ENCODE peak calls at places on chromosomes 3 and 15, in five cellular contexts. W is non-pigmented ciliary epithelial cell, Y is left cardiac atrium, P is NCI-H774, D is WERI-Rb-1. S is an unnamed sample.

GRCh38 chr15:51600114-51600513 is 22.5 kb downstream of the DMXL2 start:
- DNase-seq in Y (no peak), W (no peak), P (no peak), D (no peak), S (no peak)

GRCh38 chr3:162134571-162134970 is 638.0 kb downstream of the OTOL1 start:
- DNase-seq in W (no peak), Y (no peak), D (no peak), P (no peak), S (no peak)

GRCh38 chr3:155739154-155739553 is 5.7 kb downstream of the PLCH1 start:
- DNase-seq in Y (no peak), W (no peak), P (no peak), D (no peak), S (no peak)

GRCh38 chr15:67043939-67044771 is 21.2 kb upstream of the SMAD3 start:
- DNase-seq in P (no peak), Y (no peak), W (no peak), D (no peak), S (no peak)

GRCh38 chr15:101807345-101807945 is 4.1 kb downstream of the OR4F6 start:
- DNase-seq in W (no peak), D (no peak), Y (no peak), P (no peak), S (no peak)

GRCh38 chr3:195151866-195152526 is 119.0 kb downstream of the XXYLT1 start:
- DNase-seq in Y (no peak), P (no peak), W (peak), D (no peak), S (no peak)

GRCh38 chr3:127197300-127198150 is 4.6 kb downstream of the PRR23E start:
- DNase-seq in W (no peak), Y (no peak), P (no peak), D (no peak), S (no peak)

GRCh38 chr3:53269888-53270880 is 14.4 kb upstream of the TKT start:
- DNase-seq in P (peak), W (peak), D (peak), Y (peak), S (no peak)

GRCh38 chr15:94924971-94925593 is 693.7 kb downstream of the MCTP2 start:
- DNase-seq in Y (peak), D (no peak), P (no peak), W (no peak), S (no peak)

GRCh38 chr15:37801529-37801928 is 132.9 kb upstream of the TMCO5A start:
- DNase-seq in Y (no peak), W (no peak), P (no peak), D (peak), S (no peak)

GRCh38 chr3:86702381-86702958 is 288.5 kb downstream of the VGLL3 start:
- DNase-seq in W (no peak), Y (no peak), P (no peak), D (no peak), S (peak)

GRCh38 chr3:182392182-182392917 is 401.0 kb upstream of the ATP11B start:
- DNase-seq in W (no peak), P (peak), D (no peak), Y (no peak), S (no peak)

GRCh38 chr15:91921188-91921820 is 67.8 kb downstream of the SLCO3A1 start:
- DNase-seq in D (no peak), P (no peak), W (no peak), Y (no peak), S (no peak)

GRCh38 chr15:89129123-89129815 is 41.0 kb downstream of the ABHD2 start:
- DNase-seq in D (peak), P (peak), W (no peak), Y (no peak), S (peak)

GRCh38 chr3:105527949-105528348 is 161.2 kb downstream of the ALCAM start:
- DNase-seq in Y (no peak), P (peak), D (no peak), W (no peak), S (peak)

GRCh38 chr3:198092276-198092675 is 132.3 kb downstream of the LMLN start:
- DNase-seq in P (no peak), W (no peak), D (no peak), Y (no peak), S (no peak)

GRCh38 chr15:65790692-65791334 is 1.3 kb downstream of the DENND4A start:
- DNase-seq in D (no peak), P (no peak), Y (no peak), W (no peak), S (peak)

GRCh38 chr3:130310109-130310508 is 35.4 kb upstream of the COL6A5 start:
- DNase-seq in Y (no peak), D (no peak), W (no peak), P (no peak), S (no peak)

GRCh38 chr3:65005481-65005880 is 317.7 kb upstream of the ADAMTS9 start:
- DNase-seq in D (no peak), W (no peak), Y (no peak), P (no peak), S (no peak)

GRCh38 chr15:41971089-41971892 is 1.1 kb downstream of the EHD4 start:
- DNase-seq in D (peak), P (peak), W (no peak), Y (peak), S (peak)

GRCh38 chr3:89954135-89954534 is 846.7 kb downstream of the EPHA3 start:
- DNase-seq in P (no peak), D (no peak), Y (no peak), W (no peak), S (no peak)

GRCh38 chr15:79820820-79821219 is 76.0 kb downstream of the MTHFS start:
- DNase-seq in D (no peak), Y (no peak), P (no peak), W (no peak), S (no peak)

GRCh38 chr15:68097029-68097428 is 42.9 kb downstream of the PIAS1 start:
- DNase-seq in Y (no peak), W (no peak), P (no peak), D (no peak), S (no peak)

GRCh38 chr15:80584561-80584964 is 110.5 kb upstream of the ABHD17C start:
- DNase-seq in W (no peak), D (peak), Y (no peak), P (no peak), S (no peak)

GRCh38 chr3:169497567-169498257 is 165.8 kb downstream of the MECOM start:
- DNase-seq in Y (no peak), W (peak), P (no peak), D (no peak), S (no peak)

GRCh38 chr15:88894348-88894818 is 961 bp downstream of the HAPLN3 start:
- DNase-seq in P (peak), D (peak), W (no peak), Y (peak), S (peak)

GRCh38 chr15:40313531-40314398 is 6.0 kb upstream of the PLCB2 start:
- DNase-seq in Y (peak), W (no peak), P (peak), D (peak), S (no peak)

GRCh38 chr3:87798567-87798947 is 260.2 kb downstream of the CGGBP1 start:
- DNase-seq in P (no peak), D (no peak), W (no peak), Y (no peak), S (no peak)

GRCh38 chr3:149291178-149291577 is 42.3 kb downstream of the TM4SF18 start:
- DNase-seq in Y (no peak), P (no peak), D (no peak), W (no peak), S (peak)

GRCh38 chr15:51688863-51689262 is 7.6 kb downstream of the SCG3 start:
- DNase-seq in D (no peak), W (no peak), P (no peak), Y (no peak), S (no peak)

GRCh38 chr15:46525984-46526725 is 891.3 kb downstream of the SQOR start:
- DNase-seq in P (no peak), Y (no peak), D (no peak), W (no peak), S (no peak)

GRCh38 chr3:127817331-127817821 is 4.9 kb downstream of the MGLL start:
- DNase-seq in P (no peak), W (no peak), D (no peak), Y (no peak), S (no peak)

GRCh38 chr3:183825380-183826161 is at the start of gene MAP6D1:
- DNase-seq in P (peak), Y (no peak), W (no peak), D (peak), S (peak)

GRCh38 chr3:126900859-126901540 is 81.9 kb upstream of the PLXNA1 start:
- DNase-seq in W (no peak), P (no peak), D (no peak), Y (no peak), S (no peak)

GRCh38 chr3:196175717-196176116 is 35.5 kb downstream of the ZDHHC19 start:
- DNase-seq in P (no peak), W (no peak), D (no peak), Y (no peak), S (no peak)

GRCh38 chr3:62370112-62371031 is 3.0 kb downstream of the FEZF2 start:
- DNase-seq in W (no peak), P (no peak), Y (no peak), D (no peak), S (peak)

GRCh38 chr3:126911162-126912026 is 71.5 kb upstream of the PLXNA1 start:
- DNase-seq in D (no peak), Y (peak), W (peak), P (no peak), S (peak)